ENCODE peak calls at places on chromosomes 7 and 10, in four cellular contexts. N is kidney tubule cell; O is CD4-positive, alpha-beta T cell; Y is activated CD4-positive, alpha-beta T cell treated with anti-CD3 and anti-CD28 coated beads, Interleukin-2, amount 50 U/mL, for 1 hour. J is an unnamed sample.

GRCh38 chr7:5238500-5238899 is 44.2 kb upstream of the SLC29A4 start:
- DNase-seq in N (no peak), O (no peak), Y (no peak), J (no peak)

GRCh38 chr7:156177396-156178055 is 365.3 kb upstream of the SHH start:
- DNase-seq in N (no peak), O (no peak), Y (no peak), J (peak)

GRCh38 chr10:126037946-126038345 is 141.6 kb downstream of the FANK1 start:
- DNase-seq in N (no peak), O (no peak), Y (no peak), J (no peak)

GRCh38 chr7:22219036-22219435 is 137.9 kb downstream of the RAPGEF5 start:
- DNase-seq in N (no peak), O (no peak), Y (no peak), J (no peak)

GRCh38 chr7:81415181-81415580 is 354.7 kb downstream of the HGF start:
- DNase-seq in N (no peak), O (no peak), Y (no peak), J (no peak)

GRCh38 chr10:106919798-106920382 is 244.6 kb downstream of the SORCS1 start:
- DNase-seq in N (no peak), O (no peak), Y (no peak), J (no peak)

GRCh38 chr7:30778246-30779025 is 7.2 kb downstream of the MINDY4 start:
- DNase-seq in N (no peak), O (no peak), Y (no peak), J (no peak)

GRCh38 chr7:70630647-70631457 is 501.1 kb upstream of the GALNT17 start:
- DNase-seq in N (peak), O (no peak), Y (no peak), J (peak)

GRCh38 chr7:159063046-159063840 is 81.4 kb downstream of the VIPR2 start:
- DNase-seq in N (no peak), O (no peak), Y (no peak), J (no peak)

GRCh38 chr7:125670926-125671572 is 741.4 kb upstream of the POT1 start:
- DNase-seq in N (peak), O (no peak), Y (no peak), J (peak)